ENCODE peak calls at places on chromosomes 4 and X, in four cellular contexts. X is neural progenitor cell, C is hepatocyte, P is MM.1S. D is an unnamed sample. For H3K4me1, the result is how much of the 10 kb centered on the place peaks cover.

GRCh38 chr4:158754385-158755180 is 14.2 kb upstream of the FNIP2 start:
- DNase-seq in X (no peak), C (no peak), P (no peak), D (peak)

GRCh38 chr4:139715721-139716391 is 50.2 kb downstream of the MGST2 start:
- DNase-seq in X (no peak), C (peak), P (no peak), D (no peak)

GRCh38 chr4:91123742-91124141 is 996.5 kb downstream of the CCSER1 start:
- DNase-seq in X (no peak), C (no peak), P (no peak), D (no peak)

GRCh38 chr4:63017300-63017699 is 1392.0 kb downstream of the TECRL start:
- DNase-seq in X (no peak), C (no peak), P (no peak), D (no peak)

GRCh38 chr4:67871867-67872266 is 11.9 kb downstream of the TMPRSS11D start:
- DNase-seq in X (peak), C (peak), P (peak), D (peak)

GRCh38 chr4:141347738-141348524 is 127.2 kb downstream of the ZNF330 start:
- DNase-seq in X (no peak), C (no peak), P (peak), D (peak)

GRCh38 chrX:131728295-131729145 is 184.6 kb downstream of the OR13H1 start:
- DNase-seq in X (no peak), C (no peak), P (peak), D (no peak)

GRCh38 chr4:174084542-174084941 is 198.9 kb downstream of the FBXO8 start:
- DNase-seq in X (no peak), C (no peak), P (no peak), D (no peak)

GRCh38 chr4:6360385-6360784 is 90.7 kb downstream of the WFS1 start:
- DNase-seq in X (peak), C (no peak), P (no peak), D (peak)

GRCh38 chr4:166458756-166459155 is 585.7 kb downstream of the TLL1 start:
- DNase-seq in X (no peak), C (no peak), P (no peak), D (peak)

GRCh38 chr4:7402526-7402925 is 32.2 kb downstream of the PSAPL1 start:
- DNase-seq in X (no peak), C (peak), P (no peak), D (no peak)

GRCh38 chr4:100828986-100829685 is 311.3 kb upstream of the EMCN start:
- DNase-seq in X (no peak), C (no peak), P (no peak), D (peak)

GRCh38 chrX:153640736-153641574 is 6.0 kb upstream of the DUSP9 start:
- DNase-seq in X (peak), C (peak), P (no peak), D (no peak)

GRCh38 chr4:177242651-177243296 is 66.9 kb upstream of the NEIL3 start:
- DNase-seq in X (no peak), C (no peak), P (no peak), D (peak)

GRCh38 chr4:25905371-25905770 is 8.6 kb upstream of the SMIM20 start:
- DNase-seq in X (no peak), C (no peak), P (no peak), D (no peak)

GRCh38 chr4:1246111-1246881 is 2.6 kb downstream of the CTBP1 start:
- DNase-seq in X (no peak), C (peak), P (no peak), D (peak)

GRCh38 chr4:86891785-86892638 is at the start of gene C4orf36:
- DNase-seq in X (peak), C (peak), P (peak), D (peak)

GRCh38 chrX:39938466-39938865 is 159.3 kb downstream of the BCOR start:
- DNase-seq in X (no peak), C (no peak), P (no peak), D (no peak)
- H3K4me1 ChIP-seq in X (under half), C (under half), P (under half), D (under half)

GRCh38 chr4:152606800-152607577 is 71.1 kb upstream of the FBXW7 start:
- DNase-seq in X (peak), C (no peak), P (no peak), D (peak)
- H2AFZ ChIP-seq in X (peak), C (no peak), P (no peak), D (no peak)

GRCh38 chrX:29824176-29824906 is 391.0 kb upstream of the MAGEB2 start:
- DNase-seq in X (no peak), C (no peak), P (no peak), D (no peak)

DNA sequence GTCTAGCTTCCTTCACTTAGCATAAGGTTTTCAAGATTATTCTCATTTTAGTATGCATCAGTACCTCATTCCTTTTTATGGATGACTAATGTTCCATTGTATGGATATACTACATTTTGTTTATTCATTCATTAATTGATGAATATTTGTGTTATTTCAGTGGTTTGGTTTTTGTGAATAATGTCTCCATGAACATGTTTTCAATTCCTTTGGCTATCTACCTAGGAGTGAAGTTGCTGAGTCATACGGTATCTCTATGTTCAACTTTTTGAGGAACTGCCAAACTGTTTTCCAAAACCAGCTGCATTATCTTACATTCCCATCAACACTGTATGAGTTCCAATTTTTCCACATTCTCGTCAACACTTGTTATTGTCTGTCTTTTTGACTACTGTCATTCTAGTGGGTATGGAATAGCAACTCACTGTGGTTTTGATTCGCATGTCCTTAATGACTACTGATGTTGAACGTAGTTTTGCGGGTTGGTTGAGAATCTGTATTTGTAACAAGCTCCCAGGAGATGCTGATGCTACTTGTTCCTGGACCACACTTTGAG is 388.6 kb upstream of the MAGEB2 start:
- DNase-seq in X (no peak), C (no peak), P (no peak), D (no peak)
- TF ChIP-seq EZH2phosphoT487 in X (no peak), C (no peak), P (no peak), D (no peak)

GRCh38 chrX:56618250-56618649 is 54.8 kb downstream of the UBQLN2 start:
- DNase-seq in X (no peak), C (no peak), P (no peak), D (no peak)

DNA sequence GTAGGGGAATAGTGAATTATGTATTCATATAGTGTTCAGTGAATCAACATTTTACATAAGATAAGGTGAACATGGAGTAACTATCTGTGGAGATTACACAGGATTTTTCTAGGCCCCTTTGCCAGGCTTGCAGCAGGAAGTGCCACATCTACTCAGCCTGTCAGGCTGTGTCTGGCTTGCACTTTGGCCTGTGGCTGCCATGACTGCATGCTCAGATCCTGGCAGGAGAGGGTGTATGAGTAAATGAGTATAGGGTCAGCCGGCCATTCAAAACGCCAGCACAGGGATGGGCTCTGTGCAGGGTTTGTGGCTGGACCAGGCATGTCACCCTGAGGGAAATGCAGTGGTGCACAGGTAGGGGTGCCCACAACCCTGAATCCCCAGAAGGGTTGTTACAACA is 51.9 kb downstream of the UBQLN2 start:
- DNase-seq in X (no peak), C (peak), P (no peak), D (no peak)
- H3K4me1 ChIP-seq in X (under half), C (under half), P (under half), D (under half)

GRCh38 chr4:24519649-24520048 is 64.7 kb downstream of the DHX15 start:
- DNase-seq in X (no peak), C (peak), P (no peak), D (peak)
- H2AFZ ChIP-seq in X (no peak), C (no peak), P (no peak), D (no peak)